ENCODE peak calls at places on chromosomes 2 and 18, in five cellular contexts. One of them, this sample, is unnamed.

GRCh38 chr18:44592639-44593038 is 88.0 kb upstream of the SETBP1 start:
- DNase-seq in astrocyte of the hippocampus: peak
- DNase-seq in pulmonary artery endothelial cell: no peak
- DNase-seq in HFFc6: peak
- DNase-seq in neural progenitor cell: no peak
- DNase-seq in this sample: no peak

GRCh38 chr2:56709181-56709580 is 525.4 kb downstream of the CCDC85A start:
- DNase-seq in neural progenitor cell: no peak
- DNase-seq in pulmonary artery endothelial cell: no peak
- DNase-seq in astrocyte of the hippocampus: no peak
- DNase-seq in HFFc6: no peak
- DNase-seq in this sample: no peak

GRCh38 chr2:145751634-145752033 is 1231.7 kb upstream of the ZEB2 start:
- DNase-seq in HFFc6: peak
- DNase-seq in pulmonary artery endothelial cell: peak
- DNase-seq in neural progenitor cell: no peak
- DNase-seq in astrocyte of the hippocampus: peak
- DNase-seq in this sample: no peak

GRCh38 chr2:69943000-69943840 is 18.2 kb downstream of the ASPRV1 start:
- DNase-seq in astrocyte of the hippocampus: peak
- DNase-seq in HFFc6: no peak
- DNase-seq in neural progenitor cell: no peak
- DNase-seq in pulmonary artery endothelial cell: no peak
- DNase-seq in this sample: no peak

GRCh38 chr2:237585590-237586221 is 4.8 kb downstream of the RAB17 start:
- DNase-seq in neural progenitor cell: no peak
- DNase-seq in astrocyte of the hippocampus: no peak
- DNase-seq in HFFc6: no peak
- DNase-seq in pulmonary artery endothelial cell: no peak
- DNase-seq in this sample: no peak

GRCh38 chr2:226334981-226335720 is 464.5 kb downstream of the IRS1 start:
- DNase-seq in pulmonary artery endothelial cell: no peak
- DNase-seq in HFFc6: peak
- DNase-seq in neural progenitor cell: no peak
- DNase-seq in astrocyte of the hippocampus: no peak
- DNase-seq in this sample: no peak

GRCh38 chr2:158134655-158135054 is 33.0 kb downstream of the UPP2 start:
- DNase-seq in astrocyte of the hippocampus: no peak
- DNase-seq in pulmonary artery endothelial cell: no peak
- DNase-seq in neural progenitor cell: no peak
- DNase-seq in HFFc6: no peak
- DNase-seq in this sample: no peak

GRCh38 chr2:231515603-231516002 is 14.6 kb downstream of the NMUR1 start:
- DNase-seq in astrocyte of the hippocampus: no peak
- DNase-seq in neural progenitor cell: no peak
- DNase-seq in HFFc6: no peak
- DNase-seq in pulmonary artery endothelial cell: no peak
- DNase-seq in this sample: no peak

GRCh38 chr2:240957656-240958365 is 40.6 kb upstream of the SNED1 start:
- DNase-seq in astrocyte of the hippocampus: peak
- DNase-seq in HFFc6: no peak
- DNase-seq in neural progenitor cell: no peak
- DNase-seq in pulmonary artery endothelial cell: no peak
- DNase-seq in this sample: no peak

GRCh38 chr2:9781252-9781651 is 62.0 kb upstream of the TAF1B start:
- DNase-seq in astrocyte of the hippocampus: no peak
- DNase-seq in HFFc6: no peak
- DNase-seq in pulmonary artery endothelial cell: no peak
- DNase-seq in neural progenitor cell: no peak
- DNase-seq in this sample: no peak

GRCh38 chr2:215577356-215577755 is 141.5 kb upstream of the FN1 start:
- DNase-seq in HFFc6: peak
- DNase-seq in pulmonary artery endothelial cell: no peak
- DNase-seq in astrocyte of the hippocampus: no peak
- DNase-seq in neural progenitor cell: no peak
- DNase-seq in this sample: no peak

GRCh38 chr2:46669016-46669415 is 189.7 kb downstream of the TMEM247 start:
- DNase-seq in pulmonary artery endothelial cell: no peak
- DNase-seq in neural progenitor cell: no peak
- DNase-seq in HFFc6: no peak
- DNase-seq in astrocyte of the hippocampus: no peak
- DNase-seq in this sample: no peak